ENCODE peak calls at places on chromosomes 2 and 18, in five cellular contexts. P is cardiac fibroblast, C is GM23338, Y is BJ, X is upper lobe of right lung. Z is an unnamed sample.

GRCh38 chr18:31577195-31577594 is 14.5 kb upstream of the TTR start:
- DNase-seq in C (no peak), Y (no peak), X (no peak), P (no peak), Z (no peak)

GRCh38 chr2:118686364-118686763 is 161.1 kb downstream of the EN1 start:
- DNase-seq in Y (no peak), P (peak; percentile 75), X (no peak), C (no peak), Z (no peak)

GRCh38 chr2:129253461-129253812 is 726.0 kb upstream of the RAB6C start:
- DNase-seq in C (peak; percentile 70), X (no peak), P (no peak), Y (no peak), Z (no peak)

GRCh38 chr18:78192044-78192443 is 787.6 kb upstream of the SALL3 start:
- DNase-seq in P (no peak), C (no peak), Y (no peak), X (peak; percentile 87), Z (no peak)

GRCh38 chr2:196233033-196233807 is 61.8 kb upstream of the STK17B start:
- DNase-seq in P (peak; percentile 87), X (no peak), C (no peak), Y (peak; percentile 41), Z (peak; percentile 69)

GRCh38 chr18:57025525-57025924 is 121.4 kb upstream of the BOD1L2 start:
- DNase-seq in P (no peak), C (no peak), X (no peak), Y (no peak), Z (no peak)

GRCh38 chr18:10270160-10270571 is 184.3 kb upstream of the APCDD1 start:
- DNase-seq in P (peak; percentile 51), Y (no peak), C (no peak), X (no peak), Z (no peak)

GRCh38 chr18:31042068-31042390 is 513 bp downstream of the DSC3 start:
- DNase-seq in X (no peak), P (no peak), Y (no peak), C (no peak), Z (no peak)

GRCh38 chr2:240811346-240812300 is 8.4 kb downstream of the KIF1A start:
- DNase-seq in P (no peak), Y (no peak), C (no peak), X (peak; percentile 51), Z (no peak)

GRCh38 chr18:22844184-22844583 is 88.9 kb upstream of the RBBP8 start:
- DNase-seq in P (peak; percentile 48), X (no peak), C (no peak), Y (no peak), Z (no peak)

GRCh38 chr2:120397362-120397811 is 51.5 kb downstream of the INHBB start:
- DNase-seq in P (no peak), Y (peak; percentile 77), X (no peak), C (no peak), Z (no peak)

GRCh38 chr2:167862296-167862695 is 385.1 kb downstream of the STK39 start:
- DNase-seq in P (no peak), C (peak; percentile 41), X (no peak), Y (no peak), Z (no peak)

GRCh38 chr2:231707625-231708049 is 688 bp upstream of the PTMA start:
- DNase-seq in C (no peak), X (no peak), P (no peak), Y (no peak), Z (no peak)

GRCh38 chr2:161030260-161031063 is 129.8 kb upstream of the TANK start:
- DNase-seq in C (no peak), P (peak; percentile 99), X (no peak), Y (peak; percentile 98), Z (peak; percentile 98)

GRCh38 chr2:88871336-88871735 is 179.9 kb downstream of the RPIA start:
- DNase-seq in Y (no peak), C (no peak), X (no peak), P (no peak), Z (no peak)

GRCh38 chr2:113123731-113124130 is 3.7 kb upstream of the IL1RN start:
- DNase-seq in Y (no peak), C (no peak), X (no peak), P (no peak), Z (no peak)

GRCh38 chr2:216572582-216573578 is 60.3 kb upstream of the IGFBP2 start:
- DNase-seq in C (no peak), P (peak; percentile 57), X (no peak), Y (peak; percentile 49), Z (peak; percentile 39)

GRCh38 chr2:30456578-30456977 is 9.5 kb downstream of the LCLAT1 start:
- DNase-seq in Y (no peak), C (no peak), P (no peak), X (no peak), Z (no peak)

GRCh38 chr2:2127474-2127873 is 203.6 kb downstream of the MYT1L start:
- DNase-seq in C (no peak), P (no peak), X (no peak), Y (no peak), Z (no peak)

GRCh38 chr2:207241198-207241597 is 75.5 kb upstream of the KLF7 start:
- DNase-seq in C (no peak), X (no peak), P (peak; percentile 55), Y (no peak), Z (no peak)

GRCh38 chr2:205276071-205276777 is 406.1 kb upstream of the NRP2 start:
- DNase-seq in P (no peak), C (peak; percentile 83), Y (no peak), X (no peak), Z (no peak)

GRCh38 chr2:168024459-168024858 is 222.9 kb downstream of the STK39 start:
- DNase-seq in C (no peak), P (no peak), Y (no peak), X (no peak), Z (no peak)

GRCh38 chr2:107322406-107322805 is 436.4 kb upstream of the ST6GAL2 start:
- DNase-seq in X (no peak), Y (no peak), P (no peak), C (no peak), Z (no peak)

GRCh38 chr2:218285604-218286003 is 6.7 kb downstream of the TMBIM1 start:
- DNase-seq in P (peak; percentile 65), X (peak; percentile 84), Y (no peak), C (no peak), Z (peak; percentile 56)
- H3K4me3 ChIP-seq in P (peak overlapping the region; percentile 28), X (peak overlapping the region; percentile 44), Y (peak overlapping the region; percentile 38), C (no peak overlapping the region), Z (peak overlapping the region; percentile 43)

DNA sequence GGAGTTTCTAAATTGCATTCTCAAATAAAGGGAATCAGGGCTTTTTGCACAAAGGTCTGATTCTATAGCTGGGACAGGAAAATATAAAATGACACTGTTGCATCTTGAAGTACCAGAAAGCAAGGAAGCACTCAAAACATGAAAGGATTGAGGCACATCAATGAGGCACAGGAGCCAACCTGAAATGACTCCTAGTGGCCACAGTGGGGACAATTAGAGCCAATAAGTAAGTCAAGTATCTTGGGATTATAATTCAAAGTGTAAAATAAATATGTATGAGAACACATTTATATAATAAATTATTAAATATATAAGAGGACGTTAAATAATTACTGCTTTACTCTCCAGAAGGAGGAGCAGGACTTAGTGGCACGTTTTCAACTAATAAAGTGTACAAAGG is 1259.5 kb upstream of the CDH2 start:
- DNase-seq in C (peak; percentile 15), P (no peak), X (no peak), Y (no peak), Z (no peak)
- TF ChIP-seq CTCF in C (peak; percentile 38), P (peak; percentile 16), X (no peak), Y (no peak), Z (no peak)

DNA sequence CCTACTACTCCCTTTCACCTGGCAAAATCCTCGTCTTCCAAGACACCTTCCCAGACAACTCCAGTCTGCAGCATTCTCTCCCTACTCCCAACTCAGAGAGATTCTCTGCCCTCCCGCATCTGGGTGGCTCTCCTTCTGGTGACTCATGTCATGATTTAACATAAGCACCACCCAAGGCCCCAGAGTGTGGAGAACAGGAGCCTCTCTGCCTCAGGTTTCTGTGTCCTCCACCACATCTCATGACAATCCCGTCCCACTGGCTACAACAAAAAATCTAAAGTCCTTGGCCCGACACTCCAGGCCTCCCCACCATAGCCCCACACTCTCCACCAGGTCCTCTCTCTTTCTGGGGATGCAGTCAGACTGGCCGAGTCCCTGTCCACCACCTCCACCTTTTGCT is 197.1 kb downstream of the BCL11A start:
- DNase-seq in P (no peak), X (no peak), C (no peak), Y (no peak), Z (no peak)
- H3K4me3 ChIP-seq in P (no peak overlapping the region), X (no peak overlapping the region), C (no peak overlapping the region), Y (no peak overlapping the region), Z (no peak overlapping the region)

GRCh38 chr2:20411361-20411894 is 35.4 kb upstream of the RHOB start:
- DNase-seq in P (peak; percentile 91), C (peak; percentile 87), X (peak; percentile 93), Y (no peak), Z (peak; percentile 47)
- TF ChIP-seq CTCF in P (peak; percentile 92), C (peak; percentile 80), X (peak; percentile 83), Y (peak; percentile 93), Z (peak; percentile 90)

DNA sequence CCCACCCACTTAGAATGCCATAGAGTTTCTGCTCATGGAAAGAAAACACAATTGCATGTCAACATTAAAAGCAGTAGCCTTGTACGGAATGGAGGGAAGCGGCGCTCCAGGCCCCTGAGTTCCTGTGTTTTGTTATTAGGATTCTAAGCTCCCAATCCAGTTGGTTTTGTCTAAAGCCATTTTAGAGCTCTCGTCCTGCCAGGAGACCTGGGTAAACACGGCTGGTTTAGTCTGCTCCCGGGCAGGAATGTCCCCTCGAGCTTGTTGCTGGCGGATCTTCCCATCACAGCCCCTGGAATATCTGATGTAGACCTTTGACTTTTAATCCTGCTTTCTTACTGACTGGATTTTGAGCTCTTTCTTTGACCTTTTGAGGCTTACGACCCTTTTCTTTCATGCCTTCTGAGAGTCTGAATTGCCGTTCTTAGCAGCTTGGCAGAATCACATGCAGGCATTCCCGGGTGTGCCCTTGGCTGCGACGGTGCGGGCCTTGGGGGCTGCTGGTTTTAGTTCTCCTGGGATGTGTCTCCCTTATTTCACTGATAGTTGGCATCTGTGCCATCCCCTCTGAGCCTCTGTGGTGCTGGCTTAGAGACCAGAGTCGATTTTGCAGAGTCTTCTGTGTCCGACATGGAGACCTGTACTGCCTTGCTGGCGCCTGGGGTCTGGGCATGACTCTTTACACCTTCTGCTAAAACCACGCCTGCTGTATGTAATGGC is 25.4 kb downstream of the GREB1 start:
- DNase-seq in C (no peak), X (peak; percentile 20), P (no peak), Y (no peak), Z (no peak)
- H3K4me3 ChIP-seq in C (no peak overlapping the region), X (no peak overlapping the region), P (no peak overlapping the region), Y (no peak overlapping the region), Z (no peak overlapping the region)

DNA sequence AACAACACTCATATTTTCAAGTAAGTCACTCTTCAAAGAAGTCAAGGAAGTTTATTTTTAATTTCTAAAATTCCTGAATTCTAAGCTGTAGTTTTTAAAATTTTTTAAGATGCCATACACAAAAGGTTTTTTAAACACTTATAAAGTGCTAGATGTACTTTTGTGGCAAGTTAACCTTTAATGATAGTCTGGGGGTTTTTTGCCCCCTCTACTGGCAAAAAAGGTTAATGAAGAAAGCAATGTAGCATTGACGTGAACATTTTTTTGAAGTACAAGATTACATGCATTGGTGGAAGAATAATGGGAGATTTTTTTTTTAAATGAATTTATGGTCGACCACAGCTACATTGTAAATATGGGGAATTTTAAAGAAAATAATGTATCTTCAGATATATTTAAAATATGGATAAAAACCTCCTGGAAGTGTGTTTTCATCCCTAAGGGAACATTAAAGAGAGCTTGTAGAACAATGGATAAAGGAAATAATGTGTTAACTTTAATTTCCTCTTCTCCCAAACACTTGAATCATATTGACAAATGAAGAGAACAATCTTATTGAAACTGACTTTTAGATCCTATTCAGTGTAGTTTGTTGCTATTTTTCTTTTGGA is 12.6 kb downstream of the ITPRID2 start:
- DNase-seq in Y (no peak), X (no peak), C (peak; percentile 62), P (peak; percentile 66), Z (no peak)
- TF ChIP-seq CTCF in Y (peak; percentile 51), X (peak; percentile 59), C (peak; percentile 91), P (peak; percentile 54), Z (peak; percentile 50)

Z was measured in AG09309.